ENCODE peak calls at places on chromosomes 13 and 19, in seven cellular contexts. Y is CD8-positive, alpha-beta memory T cell; F is thoracic aorta; E is heart left ventricle; V is upper lobe of left lung; I is cardiac muscle cell; J is IMR-90. N is an unnamed sample. For H3K4me1, the result is how much of the 10 kb centered on the place peaks cover.

GRCh38 chr13:91066745-91067144 is 280.7 kb upstream of the MIR17HG start:
- DNase-seq in Y (no peak), F (no peak), E (no peak), V (no peak), I (no peak), J (no peak), N (no peak)

GRCh38 chr19:29389495-29389894 is 136.3 kb upstream of the VSTM2B start:
- DNase-seq in Y (no peak), F (no peak), E (peak), V (no peak), I (no peak), J (no peak), N (no peak)

GRCh38 chr13:31236211-31236786 is 36.5 kb downstream of the B3GLCT start:
- DNase-seq in Y (peak), F (no peak), E (no peak), V (no peak), I (peak), J (peak), N (no peak)

GRCh38 chr13:20492641-20493040 is 33.0 kb downstream of the CRYL1 start:
- DNase-seq in Y (no peak), F (no peak), E (no peak), V (no peak), I (peak), J (peak), N (no peak)

GRCh38 chr13:85626603-85627002 is 172.6 kb downstream of the SLITRK6 start:
- DNase-seq in Y (no peak), F (no peak), E (no peak), V (no peak), I (no peak), J (no peak), N (no peak)

GRCh38 chr13:105442941-105443340 is 1092.5 kb downstream of the EFNB2 start:
- DNase-seq in Y (no peak), F (no peak), E (no peak), V (no peak), I (peak), J (peak), N (no peak)

GRCh38 chr19:46081928-46082727 is 41.3 kb upstream of the IGFL4 start:
- DNase-seq in Y (no peak), F (no peak), E (no peak), V (no peak), I (peak), J (peak), N (no peak)

GRCh38 chr19:11338569-11339253 is 746 bp downstream of the RAB3D start:
- DNase-seq in Y (no peak), F (no peak), E (peak), V (peak), I (no peak), J (no peak), N (no peak)

GRCh38 chr13:40102854-40103253 is 447.4 kb downstream of the COG6 start:
- DNase-seq in Y (no peak), F (no peak), E (no peak), V (peak), I (peak), J (peak), N (peak)

GRCh38 chr13:110415669-110416068 is 108.6 kb downstream of the COL4A2 start:
- DNase-seq in Y (no peak), F (no peak), E (no peak), V (no peak), I (no peak), J (peak), N (no peak)

GRCh38 chr13:21014666-21015170 is 46.7 kb downstream of the LATS2 start:
- DNase-seq in Y (no peak), F (no peak), E (peak), V (no peak), I (peak), J (peak), N (no peak)

GRCh38 chr19:30011051-30011578 is 69.1 kb downstream of the URI1 start:
- DNase-seq in Y (no peak), F (no peak), E (no peak), V (no peak), I (no peak), J (no peak), N (no peak)

GRCh38 chr13:52371736-52372247 is 34.2 kb downstream of the THSD1 start:
- DNase-seq in Y (no peak), F (no peak), E (no peak), V (no peak), I (peak), J (peak), N (no peak)

GRCh38 chr13:77874406-77874805 is 44.2 kb downstream of the EDNRB start:
- DNase-seq in Y (no peak), F (no peak), E (no peak), V (no peak), I (peak), J (peak), N (no peak)

GRCh38 chr13:20231839-20232555 is at the start of gene GJB6:
- DNase-seq in Y (no peak), F (no peak), E (no peak), V (peak), I (no peak), J (no peak), N (no peak)

GRCh38 chr13:39364797-39365468 is 238.1 kb downstream of the LHFPL6 start:
- DNase-seq in Y (no peak), F (no peak), E (no peak), V (no peak), I (peak), J (peak), N (no peak)

GRCh38 chr19:51372649-51373504 is at the start of gene NKG7:
- DNase-seq in Y (peak), F (no peak), E (no peak), V (no peak), I (no peak), J (no peak), N (no peak)

GRCh38 chr13:75390229-75390628 is 91.7 kb downstream of the TBC1D4 start:
- DNase-seq in Y (no peak), F (no peak), E (no peak), V (no peak), I (no peak), J (no peak), N (no peak)

GRCh38 chr13:53775807-53776206 is 747.2 kb downstream of the OLFM4 start:
- DNase-seq in Y (no peak), F (no peak), E (no peak), V (no peak), I (no peak), J (no peak), N (no peak)

GRCh38 chr13:80669112-80669511 is 328.2 kb upstream of the SPRY2 start:
- DNase-seq in Y (no peak), F (no peak), E (no peak), V (no peak), I (no peak), J (no peak), N (no peak)

GRCh38 chr19:10450853-10451609 is 30.7 kb downstream of the PDE4A start:
- DNase-seq in Y (no peak), F (no peak), E (no peak), V (no peak), I (no peak), J (no peak), N (no peak)

GRCh38 chr19:3320853-3321252 is 45.5 kb upstream of the NFIC start:
- DNase-seq in Y (no peak), F (no peak), E (no peak), V (no peak), I (no peak), J (no peak), N (no peak)

GRCh38 chr19:44745386-44745831 is 3.1 kb upstream of the BCL3 start:
- DNase-seq in Y (no peak), F (no peak), E (peak), V (peak), I (peak), J (peak), N (no peak)

GRCh38 chr13:110537116-110537515 is 24.4 kb downstream of the RAB20 start:
- DNase-seq in Y (no peak), F (no peak), E (no peak), V (no peak), I (no peak), J (no peak), N (no peak)

DNA sequence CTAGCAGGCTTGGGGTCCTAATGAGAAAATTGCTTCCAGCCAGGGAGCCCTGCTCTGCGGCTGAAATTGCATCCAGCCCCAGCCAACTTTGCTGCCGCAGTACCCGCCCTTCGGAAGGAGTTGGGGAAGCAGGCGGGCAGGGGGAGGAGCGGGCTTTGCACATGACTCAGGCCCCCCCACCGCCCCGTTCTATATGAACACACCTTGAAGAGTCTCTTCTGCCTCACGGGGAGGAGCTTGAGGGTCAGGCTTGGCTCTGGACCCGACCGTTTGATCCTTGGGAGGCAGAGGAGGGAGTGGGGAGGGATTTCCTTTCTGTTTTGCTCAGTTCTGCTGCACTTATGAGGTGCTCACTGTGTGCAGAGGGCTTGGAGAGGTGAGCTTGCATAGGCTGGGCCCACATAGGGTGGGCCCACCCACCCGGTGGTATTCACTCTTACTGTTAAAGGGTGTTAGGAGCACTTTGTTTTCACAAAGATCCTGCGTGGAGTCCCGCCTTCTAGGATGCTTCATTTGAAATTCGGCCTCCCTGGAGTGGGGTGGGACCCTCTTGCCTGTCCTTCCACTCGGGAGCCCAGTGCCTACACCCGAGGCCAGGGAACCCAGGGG is 46.5 kb downstream of the LYL1 start:
- DNase-seq in Y (no peak), F (no peak), E (peak), V (peak), I (peak), J (peak), N (peak)
- H3K4me1 ChIP-seq in Y (under half), F (half or more), E (half or more), V (half or more), I (under half), J (half or more), N (half or more)

GRCh38 chr13:113722921-113723320 is 36.1 kb upstream of the TMEM255B start:
- DNase-seq in Y (no peak), F (no peak), E (no peak), V (no peak), I (no peak), J (no peak), N (no peak)
- H3K4me3 ChIP-seq in Y (no peak), F (no peak), E (no peak), V (no peak), I (no peak), J (no peak), N (no peak)

GRCh38 chr19:1015782-1016646 is 4.9 kb downstream of the TMEM259 start:
- DNase-seq in Y (no peak), F (no peak), E (no peak), V (peak), I (no peak), J (no peak), N (no peak)

GRCh38 chr19:1013218-1013617 is 7.7 kb downstream of the TMEM259 start:
- DNase-seq in Y (no peak), F (no peak), E (no peak), V (peak), I (no peak), J (no peak), N (no peak)

GRCh38 chr19:1015061-1015781 is 5.7 kb downstream of the TMEM259 start:
- DNase-seq in Y (no peak), F (no peak), E (no peak), V (peak), I (no peak), J (no peak), N (no peak)

GRCh38 chr19:1012334-1012733 is 8.6 kb downstream of the TMEM259 start:
- DNase-seq in Y (no peak), F (no peak), E (no peak), V (peak), I (no peak), J (no peak), N (no peak)

GRCh38 chr19:1014161-1015060 is 6.5 kb downstream of the TMEM259 start:
- DNase-seq in Y (no peak), F (no peak), E (no peak), V (peak), I (no peak), J (no peak), N (no peak)
- H3K4me1 ChIP-seq in Y (under half), F (under half), E (under half), V (under half), I (under half), J (under half), N (under half)

GRCh38 chr19:19064098-19064722 is 416 bp downstream of the SLC25A42 start:
- DNase-seq in Y (no peak), F (no peak), E (no peak), V (no peak), I (no peak), J (no peak), N (no peak)
- H3K4me3 ChIP-seq in Y (peak), F (peak), E (peak), V (peak), I (peak), J (peak), N (peak)

DNA sequence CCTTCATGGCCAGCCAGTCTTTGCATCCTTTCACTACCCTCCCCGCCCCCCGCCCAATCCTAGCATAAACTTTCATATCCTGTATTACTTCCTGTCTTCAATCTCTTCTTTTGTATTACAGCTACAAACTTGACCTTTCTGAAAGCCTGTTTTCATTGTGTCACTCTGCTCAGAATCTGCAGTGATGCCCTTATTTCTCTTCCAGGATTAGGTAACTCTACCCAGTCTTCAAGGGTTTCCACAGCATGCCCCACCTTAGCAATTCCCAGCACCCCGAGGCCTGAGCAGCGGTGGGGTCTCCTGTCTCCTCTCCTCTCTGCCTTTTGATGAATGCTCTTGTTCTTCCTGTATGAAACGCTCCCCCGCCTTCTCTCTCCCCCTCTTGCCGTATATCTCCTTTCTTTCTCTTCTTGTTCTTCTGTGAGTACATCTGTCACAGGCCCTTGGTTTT is 145.6 kb downstream of the SHISA2 start:
- DNase-seq in Y (no peak), F (no peak), E (no peak), V (no peak), I (no peak), J (no peak), N (no peak)
- H3K4me1 ChIP-seq in Y (under half), F (under half), E (under half), V (under half), I (under half), J (under half), N (under half)

GRCh38 chr19:21474671-21475181 is 30.7 kb upstream of the ZNF429 start:
- DNase-seq in Y (peak), F (peak), E (peak), V (peak), I (peak), J (peak), N (no peak)
- H3K4me3 ChIP-seq in Y (peak), F (peak), E (peak), V (peak), I (peak), J (peak), N (peak)

DNA sequence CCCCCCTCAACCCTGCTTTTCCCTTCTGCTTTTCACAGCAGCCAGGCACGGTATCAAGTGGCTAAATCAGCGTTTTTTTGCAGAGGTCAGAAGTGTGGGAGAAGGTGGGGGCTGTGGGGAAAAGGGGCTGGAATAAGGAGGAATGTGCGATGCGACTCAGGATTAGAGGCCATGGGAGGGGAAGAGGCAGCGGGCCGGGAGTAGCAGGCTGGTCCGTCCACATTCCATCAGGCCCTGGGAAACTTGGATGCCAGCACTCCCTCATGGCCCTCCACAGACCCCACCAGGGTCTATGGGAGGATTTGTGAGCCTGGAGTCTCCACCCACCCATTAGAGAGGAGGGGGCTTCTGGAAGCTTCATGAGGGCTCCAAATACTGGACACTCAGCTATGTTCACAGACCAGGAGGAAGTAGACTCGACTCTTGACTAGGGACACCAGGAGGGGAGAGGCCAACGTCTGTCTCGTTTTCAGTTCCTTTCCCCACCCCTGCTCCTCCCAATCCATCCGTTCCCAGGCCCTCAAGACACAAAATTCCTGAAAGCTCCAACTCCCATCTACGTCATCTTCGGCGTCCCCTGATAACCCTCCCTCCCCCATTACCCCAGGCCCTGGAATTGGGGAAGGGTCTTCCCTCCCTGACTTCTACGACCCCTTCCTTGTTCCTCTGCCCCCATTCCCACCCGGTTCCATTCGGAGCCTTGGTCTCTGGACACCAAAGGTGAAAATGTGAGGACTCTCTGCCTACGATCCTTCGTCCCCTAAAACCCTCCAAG is 3.3 kb upstream of the KCNC3 start:
- DNase-seq in Y (no peak), F (no peak), E (peak), V (no peak), I (no peak), J (no peak), N (no peak)
- H3K4me1 ChIP-seq in Y (under half), F (under half), E (under half), V (half or more), I (under half), J (under half), N (under half)

DNA sequence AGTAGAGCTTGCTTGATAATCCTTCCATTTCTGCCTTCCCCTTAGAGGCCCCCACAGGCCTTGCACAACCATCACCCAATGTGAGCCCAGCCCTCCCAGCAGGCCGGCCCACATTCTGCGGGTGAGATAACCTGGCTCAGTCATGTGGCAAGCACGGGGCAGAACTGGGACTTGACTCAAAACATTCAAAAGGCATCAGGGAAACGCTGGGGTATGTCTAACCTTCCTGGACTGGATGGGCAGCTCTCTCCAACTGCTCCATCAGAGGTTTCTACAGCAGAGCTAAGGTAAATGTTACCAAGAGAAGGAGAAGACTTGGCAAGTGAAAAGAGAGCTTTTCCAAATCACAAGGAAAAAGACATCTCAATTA is 24.8 kb downstream of the EPS15L1 start:
- DNase-seq in Y (peak), F (no peak), E (peak), V (no peak), I (peak), J (peak), N (no peak)
- H3K4me3 ChIP-seq in Y (no peak), F (no peak), E (no peak), V (no peak), I (no peak), J (no peak), N (no peak)